ENCODE peak calls at places on chromosomes 11 and 22, in eight cellular contexts. One of them, this sample, is unnamed.

GRCh38 chr11:62948765-62949320 is 27.7 kb upstream of the CHRM1 start:
- DNase-seq in heart left ventricle: no peak
- DNase-seq in lower lobe of right lung: no peak
- DNase-seq in adrenal gland: no peak
- DNase-seq in HAP-1: no peak
- DNase-seq in GM23248: no peak
- DNase-seq in GM23338: no peak
- DNase-seq in adipocyte: no peak
- DNase-seq in this sample: no peak

GRCh38 chr11:56716379-56716854 is 17.5 kb downstream of the OR9G1 start:
- DNase-seq in heart left ventricle: no peak
- DNase-seq in lower lobe of right lung: no peak
- DNase-seq in adrenal gland: no peak
- DNase-seq in HAP-1: no peak
- DNase-seq in GM23248: no peak
- DNase-seq in GM23338: no peak
- DNase-seq in adipocyte: no peak
- DNase-seq in this sample: no peak

GRCh38 chr11:86099727-86100320 is 30.9 kb upstream of the PICALM start:
- DNase-seq in heart left ventricle: no peak
- DNase-seq in lower lobe of right lung: no peak
- DNase-seq in adrenal gland: no peak
- DNase-seq in HAP-1: no peak
- DNase-seq in GM23248: peak; percentile 85
- DNase-seq in GM23338: no peak
- DNase-seq in adipocyte: no peak
- DNase-seq in this sample: peak; percentile 34

GRCh38 chr11:65591939-65592814 is 3.4 kb downstream of the KCNK7 start:
- DNase-seq in heart left ventricle: no peak
- DNase-seq in lower lobe of right lung: no peak
- DNase-seq in adrenal gland: no peak
- DNase-seq in HAP-1: no peak
- DNase-seq in GM23248: no peak
- DNase-seq in GM23338: peak; percentile 90
- DNase-seq in adipocyte: peak; percentile 59
- DNase-seq in this sample: peak; percentile 69

GRCh38 chr11:9745411-9746211 is 81.7 kb downstream of the SWAP70 start:
- DNase-seq in heart left ventricle: no peak
- DNase-seq in lower lobe of right lung: no peak
- DNase-seq in adrenal gland: no peak
- DNase-seq in HAP-1: no peak
- DNase-seq in GM23248: no peak
- DNase-seq in GM23338: no peak
- DNase-seq in adipocyte: no peak
- DNase-seq in this sample: no peak

GRCh38 chr11:74689666-74690065 is 41.6 kb downstream of the CHRDL2 start:
- DNase-seq in heart left ventricle: peak; percentile 30
- DNase-seq in lower lobe of right lung: no peak
- DNase-seq in adrenal gland: no peak
- DNase-seq in HAP-1: no peak
- DNase-seq in GM23248: peak; percentile 81
- DNase-seq in GM23338: no peak
- DNase-seq in adipocyte: no peak
- DNase-seq in this sample: peak; percentile 36

GRCh38 chr11:67496113-67496512 is 9.1 kb downstream of the PITPNM1 start:
- DNase-seq in heart left ventricle: no peak
- DNase-seq in lower lobe of right lung: no peak
- DNase-seq in adrenal gland: no peak
- DNase-seq in HAP-1: no peak
- DNase-seq in GM23248: no peak
- DNase-seq in GM23338: no peak
- DNase-seq in adipocyte: no peak
- DNase-seq in this sample: no peak

GRCh38 chr22:22882033-22882717 is 5.4 kb upstream of the IGLL5 start:
- DNase-seq in heart left ventricle: no peak
- DNase-seq in lower lobe of right lung: no peak
- DNase-seq in adrenal gland: peak; percentile 41
- DNase-seq in HAP-1: no peak
- DNase-seq in GM23248: peak; percentile 23
- DNase-seq in GM23338: peak; percentile 5
- DNase-seq in adipocyte: no peak
- DNase-seq in this sample: no peak

GRCh38 chr22:46587492-46588278 is 32.5 kb upstream of the GRAMD4 start:
- DNase-seq in heart left ventricle: peak; percentile 68
- DNase-seq in lower lobe of right lung: peak; percentile 68
- DNase-seq in adrenal gland: no peak
- DNase-seq in HAP-1: no peak
- DNase-seq in GM23248: no peak
- DNase-seq in GM23338: no peak
- DNase-seq in adipocyte: no peak
- DNase-seq in this sample: no peak

GRCh38 chr11:1051356-1052132 is 15.0 kb upstream of the MUC6 start:
- DNase-seq in heart left ventricle: no peak
- DNase-seq in lower lobe of right lung: peak; percentile 39
- DNase-seq in adrenal gland: no peak
- DNase-seq in HAP-1: no peak
- DNase-seq in GM23248: no peak
- DNase-seq in GM23338: no peak
- DNase-seq in adipocyte: no peak
- DNase-seq in this sample: no peak
- H3K27me3 ChIP-seq in heart left ventricle: peaks cover 17% of the 10 kb centered on the region
- H3K27me3 ChIP-seq in lower lobe of right lung: peaks cover 51% of the 10 kb centered on the region
- H3K27me3 ChIP-seq in adrenal gland: peaks cover 19% of the 10 kb centered on the region
- H3K27me3 ChIP-seq in HAP-1: peaks cover 35% of the 10 kb centered on the region
- H3K27me3 ChIP-seq in GM23248: peaks cover 28% of the 10 kb centered on the region
- H3K27me3 ChIP-seq in GM23338: no peaks in the 10 kb centered on the region
- H3K27me3 ChIP-seq in adipocyte: peaks cover 54% of the 10 kb centered on the region
- H3K27me3 ChIP-seq in this sample: peaks cover 13% of the 10 kb centered on the region

DNA sequence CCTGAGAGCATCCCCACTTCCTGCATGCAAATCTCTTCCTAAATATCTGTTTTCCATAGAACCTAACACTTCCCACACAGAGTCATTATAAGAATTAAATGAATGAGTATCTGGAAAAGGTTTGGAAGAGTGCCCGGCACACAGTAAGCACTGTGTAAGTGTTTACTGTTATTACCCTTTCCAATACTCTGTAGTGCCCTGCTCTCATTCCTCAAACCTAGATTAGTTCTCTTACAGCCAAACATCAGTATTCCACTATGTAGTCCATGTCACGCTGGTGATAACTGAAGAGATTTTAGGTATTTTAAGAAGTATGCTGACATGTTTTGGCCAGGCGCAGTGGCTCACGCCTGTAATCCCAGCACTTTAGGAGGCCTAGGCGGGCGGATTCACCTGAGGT is 57.3 kb upstream of the PHF21A start:
- DNase-seq in heart left ventricle: no peak
- DNase-seq in lower lobe of right lung: no peak
- DNase-seq in adrenal gland: no peak
- DNase-seq in HAP-1: no peak
- DNase-seq in GM23248: no peak
- DNase-seq in GM23338: no peak
- DNase-seq in adipocyte: no peak
- DNase-seq in this sample: no peak
- H3K27me3 ChIP-seq in heart left ventricle: peaks cover 8% of the 10 kb centered on the region
- H3K27me3 ChIP-seq in lower lobe of right lung: no peaks in the 10 kb centered on the region
- H3K27me3 ChIP-seq in adrenal gland: no peaks in the 10 kb centered on the region
- H3K27me3 ChIP-seq in HAP-1: no peaks in the 10 kb centered on the region
- H3K27me3 ChIP-seq in GM23248: peaks cover 10% of the 10 kb centered on the region
- H3K27me3 ChIP-seq in GM23338: no peaks in the 10 kb centered on the region
- H3K27me3 ChIP-seq in adipocyte: peaks cover 49% of the 10 kb centered on the region
- H3K27me3 ChIP-seq in this sample: peaks cover 19% of the 10 kb centered on the region

DNA sequence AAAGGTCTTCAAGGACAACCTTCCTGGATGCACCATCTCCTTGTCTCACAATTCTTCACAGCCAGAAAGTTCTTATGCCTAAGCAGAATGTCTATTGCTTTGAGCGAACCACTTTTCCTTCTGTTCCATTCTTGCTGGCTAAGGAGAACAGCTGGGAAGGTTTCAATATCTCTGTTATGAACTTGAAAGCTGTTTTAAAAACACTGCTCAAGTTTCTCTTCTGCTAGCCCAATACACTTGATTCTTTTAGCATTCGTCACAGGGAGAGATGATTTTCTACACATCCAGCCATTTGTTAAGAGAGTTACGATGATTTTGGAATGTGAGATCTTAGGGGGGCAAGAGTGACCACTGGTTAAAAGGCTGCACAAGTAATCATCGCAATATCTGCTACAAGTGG is 249.3 kb downstream of the KIRREL3 start:
- DNase-seq in heart left ventricle: no peak
- DNase-seq in lower lobe of right lung: no peak
- DNase-seq in adrenal gland: no peak
- DNase-seq in HAP-1: no peak
- DNase-seq in GM23248: peak; percentile 36
- DNase-seq in GM23338: no peak
- DNase-seq in adipocyte: peak; percentile 70
- DNase-seq in this sample: peak; percentile 10
- H3K27me3 ChIP-seq in heart left ventricle: peaks cover 2% of the 10 kb centered on the region
- H3K27me3 ChIP-seq in lower lobe of right lung: no peaks in the 10 kb centered on the region
- H3K27me3 ChIP-seq in adrenal gland: no peaks in the 10 kb centered on the region
- H3K27me3 ChIP-seq in HAP-1: no peaks in the 10 kb centered on the region
- H3K27me3 ChIP-seq in GM23248: no peaks in the 10 kb centered on the region
- H3K27me3 ChIP-seq in GM23338: no peaks in the 10 kb centered on the region
- H3K27me3 ChIP-seq in adipocyte: no peaks in the 10 kb centered on the region
- H3K27me3 ChIP-seq in this sample: no peaks in the 10 kb centered on the region

GRCh38 chr11:43583548-43583947 is 97.0 kb upstream of the HSD17B12 start:
- DNase-seq in heart left ventricle: no peak
- DNase-seq in lower lobe of right lung: no peak
- DNase-seq in adrenal gland: no peak
- DNase-seq in HAP-1: no peak
- DNase-seq in GM23248: no peak
- DNase-seq in GM23338: no peak
- DNase-seq in adipocyte: no peak
- DNase-seq in this sample: no peak
- H3K27me3 ChIP-seq in heart left ventricle: peaks cover 82% of the 10 kb centered on the region
- H3K27me3 ChIP-seq in lower lobe of right lung: peaks cover 69% of the 10 kb centered on the region
- H3K27me3 ChIP-seq in adrenal gland: peaks cover 58% of the 10 kb centered on the region
- H3K27me3 ChIP-seq in HAP-1: peaks cover 60% of the 10 kb centered on the region
- H3K27me3 ChIP-seq in GM23248: peaks cover 17% of the 10 kb centered on the region
- H3K27me3 ChIP-seq in GM23338: peaks cover 72% of the 10 kb centered on the region
- H3K27me3 ChIP-seq in adipocyte: peaks cover 41% of the 10 kb centered on the region
- H3K27me3 ChIP-seq in this sample: peaks cover 47% of the 10 kb centered on the region

GRCh38 chr11:123362941-123363340 is 67.1 kb upstream of the GRAMD1B start:
- DNase-seq in heart left ventricle: peak; percentile 44
- DNase-seq in lower lobe of right lung: no peak
- DNase-seq in adrenal gland: no peak
- DNase-seq in HAP-1: no peak
- DNase-seq in GM23248: peak; percentile 4
- DNase-seq in GM23338: no peak
- DNase-seq in adipocyte: no peak
- DNase-seq in this sample: no peak

GRCh38 chr11:123365955-123366354 is 64.1 kb upstream of the GRAMD1B start:
- DNase-seq in heart left ventricle: no peak
- DNase-seq in lower lobe of right lung: no peak
- DNase-seq in adrenal gland: no peak
- DNase-seq in HAP-1: no peak
- DNase-seq in GM23248: no peak
- DNase-seq in GM23338: peak; percentile 39
- DNase-seq in adipocyte: no peak
- DNase-seq in this sample: no peak

GRCh38 chr11:123360267-123360936 is 69.7 kb upstream of the GRAMD1B start:
- DNase-seq in heart left ventricle: no peak
- DNase-seq in lower lobe of right lung: no peak
- DNase-seq in adrenal gland: no peak
- DNase-seq in HAP-1: no peak
- DNase-seq in GM23248: no peak
- DNase-seq in GM23338: no peak
- DNase-seq in adipocyte: no peak
- DNase-seq in this sample: no peak

GRCh38 chr11:123364145-123364544 is 65.9 kb upstream of the GRAMD1B start:
- DNase-seq in heart left ventricle: peak; percentile 37
- DNase-seq in lower lobe of right lung: no peak
- DNase-seq in adrenal gland: no peak
- DNase-seq in HAP-1: no peak
- DNase-seq in GM23248: no peak
- DNase-seq in GM23338: no peak
- DNase-seq in adipocyte: no peak
- DNase-seq in this sample: no peak

GRCh38 chr11:123363556-123363955 is 66.5 kb upstream of the GRAMD1B start:
- DNase-seq in heart left ventricle: peak; percentile 60
- DNase-seq in lower lobe of right lung: no peak
- DNase-seq in adrenal gland: no peak
- DNase-seq in HAP-1: no peak
- DNase-seq in GM23248: no peak
- DNase-seq in GM23338: no peak
- DNase-seq in adipocyte: no peak
- DNase-seq in this sample: no peak
- H3K27me3 ChIP-seq in heart left ventricle: peaks cover 2% of the 10 kb centered on the region
- H3K27me3 ChIP-seq in lower lobe of right lung: peaks cover 32% of the 10 kb centered on the region
- H3K27me3 ChIP-seq in adrenal gland: no peaks in the 10 kb centered on the region
- H3K27me3 ChIP-seq in HAP-1: peaks cover 54% of the 10 kb centered on the region
- H3K27me3 ChIP-seq in GM23248: peaks cover 53% of the 10 kb centered on the region
- H3K27me3 ChIP-seq in GM23338: peaks cover 38% of the 10 kb centered on the region
- H3K27me3 ChIP-seq in adipocyte: peaks cover 75% of the 10 kb centered on the region
- H3K27me3 ChIP-seq in this sample: peaks cover 51% of the 10 kb centered on the region